ENCODE peak calls at places on chromosome 22, in nine cellular contexts. W, M, E, X, O, L, N, V and Y are unnamed samples.

GRCh38 chr22:23211622-23212021 is 31.3 kb downstream of the BCR start:
- DNase-seq in E (no peak), V (no peak), M (peak), O (no peak), X (no peak), L (no peak), W (no peak), N (no peak), Y (no peak)

GRCh38 chr22:46652081-46652929 is 32.1 kb downstream of the GRAMD4 start:
- DNase-seq in L (no peak), M (peak), O (peak), V (no peak), X (no peak), E (no peak), N (peak), W (no peak), Y (peak)

GRCh38 chr22:28933321-28933720 is 49.9 kb downstream of the ZNRF3 start:
- DNase-seq in N (no peak), L (no peak), E (no peak), O (no peak), W (no peak), X (no peak), V (no peak), M (no peak), Y (no peak)

GRCh38 chr22:45273452-45274075 is 11.2 kb upstream of the UPK3A start:
- DNase-seq in L (no peak), V (no peak), W (no peak), M (no peak), N (no peak), E (no peak), O (no peak), X (no peak), Y (peak)

GRCh38 chr22:37501610-37502341 is 15.6 kb upstream of the MFNG start:
- DNase-seq in V (no peak), N (no peak), L (no peak), W (peak), O (peak), E (peak), M (peak), X (no peak), Y (peak)

GRCh38 chr22:45906946-45907345 is 70.0 kb downstream of the WNT7B start:
- DNase-seq in O (no peak), M (no peak), E (no peak), L (no peak), X (no peak), N (peak), V (no peak), W (no peak), Y (no peak)

GRCh38 chr22:20884454-20884853 is 25.6 kb downstream of the SNAP29 start:
- DNase-seq in M (no peak), N (no peak), L (no peak), W (no peak), O (no peak), X (no peak), V (no peak), E (no peak), Y (no peak)

GRCh38 chr22:27670701-27671412 is 130.7 kb downstream of the MN1 start:
- DNase-seq in O (no peak), L (no peak), E (no peak), N (peak), V (no peak), W (no peak), M (peak), X (no peak), Y (peak)

GRCh38 chr22:21657361-21658118 is 8.3 kb upstream of the PPIL2 start:
- DNase-seq in V (no peak), E (peak), N (peak), M (peak), W (no peak), O (peak), X (no peak), L (peak), Y (peak)

GRCh38 chr22:22371031-22371541 is 126.5 kb downstream of the VPREB1 start:
- DNase-seq in W (no peak), E (no peak), O (no peak), L (no peak), M (peak), N (no peak), V (no peak), X (no peak), Y (no peak)

GRCh38 chr22:37621352-37621860 is 12.8 kb downstream of the GGA1 start:
- DNase-seq in E (no peak), X (peak), V (peak), L (no peak), W (no peak), M (no peak), N (no peak), O (peak), Y (no peak)

GRCh38 chr22:24101966-24102365 is 79.3 kb upstream of the SUSD2 start:
- DNase-seq in N (no peak), W (no peak), L (no peak), M (no peak), O (no peak), X (no peak), E (no peak), V (peak), Y (no peak)

GRCh38 chr22:41256898-41257260 is 16.1 kb upstream of the CHADL start:
- DNase-seq in O (no peak), N (no peak), V (no peak), E (no peak), L (no peak), W (no peak), X (no peak), M (no peak), Y (no peak)
- TF ChIP-seq EP300 in O (no peak), N (no peak), V (no peak), E (no peak), L (no peak), W (no peak), X (no peak), M (no peak), Y (no peak)

GRCh38 chr22:49359061-49359460 is 468.6 kb downstream of the BRD1 start:
- DNase-seq in X (no peak), V (no peak), N (no peak), L (no peak), E (no peak), M (no peak), O (no peak), W (no peak), Y (no peak)

GRCh38 chr22:49354516-49355205 is 473.0 kb downstream of the BRD1 start:
- DNase-seq in E (no peak), N (no peak), L (no peak), X (no peak), V (no peak), O (no peak), W (no peak), M (no peak), Y (no peak)

GRCh38 chr22:49355206-49355920 is 472.3 kb downstream of the BRD1 start:
- DNase-seq in N (no peak), W (no peak), M (no peak), O (no peak), E (no peak), V (no peak), X (no peak), L (no peak), Y (no peak)

GRCh38 chr22:49358041-49358440 is 469.6 kb downstream of the BRD1 start:
- DNase-seq in V (peak), L (no peak), N (no peak), W (no peak), E (no peak), O (no peak), M (no peak), X (no peak), Y (no peak)

GRCh38 chr22:49356428-49356827 is 471.2 kb downstream of the BRD1 start:
- DNase-seq in W (no peak), X (no peak), M (no peak), L (no peak), O (no peak), N (no peak), E (no peak), V (no peak), Y (no peak)
- TF ChIP-seq CTCF in W (no peak), X (no peak), M (no peak), L (no peak), O (no peak), N (no peak), E (no peak), V (no peak), Y (no peak)

GRCh38 chr22:32911526-32911925 is 110.0 kb downstream of the TIMP3 start:
- DNase-seq in E (no peak), N (no peak), W (no peak), M (no peak), L (no peak), O (no peak), X (no peak), V (no peak), Y (no peak)
- TF ChIP-seq EP300 in E (no peak), N (no peak), W (no peak), M (no peak), L (no peak), O (no peak), X (no peak), V (no peak), Y (no peak)

GRCh38 chr22:17795143-17795542 is 20.9 kb upstream of the BID start:
- DNase-seq in X (no peak), N (no peak), E (no peak), L (no peak), O (no peak), W (no peak), V (no peak), M (no peak), Y (no peak)

GRCh38 chr22:17797721-17798559 is 23.7 kb upstream of the BID start:
- DNase-seq in M (no peak), W (no peak), N (peak), X (no peak), V (no peak), O (no peak), L (peak), E (no peak), Y (no peak)

GRCh38 chr22:17794726-17795125 is 20.5 kb upstream of the BID start:
- DNase-seq in X (no peak), V (no peak), O (no peak), W (no peak), M (no peak), E (no peak), N (no peak), L (no peak), Y (no peak)

GRCh38 chr22:17796695-17797094 is 22.4 kb upstream of the BID start:
- DNase-seq in E (no peak), V (no peak), L (no peak), X (no peak), W (no peak), M (no peak), O (no peak), N (no peak), Y (no peak)

GRCh38 chr22:17795661-17796548 is 21.6 kb upstream of the BID start:
- DNase-seq in W (no peak), V (no peak), E (no peak), N (no peak), L (no peak), X (no peak), O (no peak), M (no peak), Y (no peak)
- TF ChIP-seq CTCF in W (no peak), V (no peak), E (no peak), N (no peak), L (peak), X (no peak), O (no peak), M (no peak), Y (no peak)